ENCODE peak calls at places on chromosomes 16 and 17, in five cellular contexts. D is brain microvascular endothelial cell, X is KBM-7, Q is upper lobe of right lung, L is activated B cell treated with CpG ODN at 0.5 μM for 24 hours. Z is an unnamed sample.

GRCh38 chr16:57146735-57147134 is 39.1 kb downstream of the PSME3IP1 start:
- DNase-seq in D (no peak), X (peak), Q (no peak), L (no peak), Z (peak)

GRCh38 chr17:10178789-10179075 is 19.7 kb downstream of the GAS7 start:
- DNase-seq in D (no peak), X (no peak), Q (no peak), L (no peak), Z (no peak)

GRCh38 chr16:69827527-69827926 is 65.4 kb downstream of the WWP2 start:
- DNase-seq in D (no peak), X (no peak), Q (no peak), L (no peak), Z (no peak)

GRCh38 chr17:51461578-51462004 is 201.2 kb downstream of the UTP18 start:
- DNase-seq in D (peak), X (peak), Q (peak), L (no peak), Z (no peak)

GRCh38 chr16:88810166-88810867 is 1.4 kb downstream of the APRT start:
- DNase-seq in D (no peak), X (peak), Q (peak), L (no peak), Z (no peak)

GRCh38 chr17:48471807-48472484 is 41.9 kb upstream of the SKAP1 start:
- DNase-seq in D (no peak), X (no peak), Q (no peak), L (no peak), Z (no peak)

GRCh38 chr17:72419866-72420774 is 299.3 kb downstream of the SOX9 start:
- DNase-seq in D (no peak), X (no peak), Q (no peak), L (peak), Z (no peak)

GRCh38 chr17:7846765-7847661 is 7.9 kb upstream of the TMEM88 start:
- DNase-seq in D (no peak), X (no peak), Q (peak), L (no peak), Z (peak)

GRCh38 chr17:60154616-60155426 is 5.0 kb downstream of the CA4 start:
- DNase-seq in D (peak), X (no peak), Q (peak), L (no peak), Z (peak)